ENCODE peak calls at places on chromosomes 11 and 22, in seven cellular contexts. J, L, K, Z, D, I and G are unnamed samples.

GRCh38 chr11:70501933-70502540 is 103.7 kb downstream of the CTTN start:
- DNase-seq in J (peak), L (no peak), K (no peak), Z (no peak), D (no peak), I (no peak), G (no peak)

GRCh38 chr11:63862923-63863322 is 24.0 kb downstream of the MARK2 start:
- DNase-seq in J (peak), L (no peak), K (no peak), Z (no peak), D (no peak), I (no peak), G (peak)

GRCh38 chr11:8989411-8989810 is 14.4 kb downstream of the NRIP3 start:
- DNase-seq in J (no peak), L (no peak), K (no peak), Z (no peak), D (no peak), I (peak), G (peak)

GRCh38 chr22:22156716-22157499 is 87.7 kb upstream of the VPREB1 start:
- DNase-seq in J (peak), L (peak), K (no peak), Z (peak), D (peak), I (peak), G (peak)

GRCh38 chr22:27844256-27844655 is 42.7 kb upstream of the MN1 start:
- DNase-seq in J (no peak), L (no peak), K (no peak), Z (no peak), D (no peak), I (no peak), G (no peak)

GRCh38 chr11:7143908-7144307 is 55.1 kb downstream of the RBMXL2 start:
- DNase-seq in J (peak), L (no peak), K (no peak), Z (no peak), D (no peak), I (peak), G (peak)

GRCh38 chr11:64359712-64360402 is 895 bp downstream of the RPS6KA4 start:
- DNase-seq in J (peak), L (no peak), K (peak), Z (no peak), D (no peak), I (no peak), G (no peak)

GRCh38 chr22:44085743-44086741 is 61.9 kb downstream of the PARVB start:
- DNase-seq in J (peak), L (no peak), K (no peak), Z (no peak), D (no peak), I (peak), G (peak)

GRCh38 chr11:111585371-111585770 is 16.9 kb upstream of the SIK2 start:
- DNase-seq in J (no peak), L (no peak), K (no peak), Z (no peak), D (no peak), I (peak), G (peak)

GRCh38 chr22:46392137-46392844 is 56.8 kb downstream of the TRMU start:
- DNase-seq in J (no peak), L (no peak), K (no peak), Z (no peak), D (no peak), I (no peak), G (no peak)

GRCh38 chr11:5809122-5809519 is 397 bp downstream of the OR52N2 start:
- DNase-seq in J (no peak), L (no peak), K (no peak), Z (no peak), D (no peak), I (no peak), G (peak)

GRCh38 chr22:12601870-12602779 is 2925.9 kb upstream of the OR11H1 start:
- DNase-seq in J (no peak), L (no peak), K (no peak), Z (no peak), D (no peak), I (no peak), G (no peak)

GRCh38 chr22:46079093-46079860 is 71.0 kb upstream of the PPARA start:
- DNase-seq in J (no peak), L (no peak), K (no peak), Z (no peak), D (no peak), I (peak), G (peak)

GRCh38 chr11:34624069-34624468 is 3.2 kb downstream of the EHF start:
- DNase-seq in J (no peak), L (peak), K (no peak), Z (no peak), D (no peak), I (no peak), G (no peak)

GRCh38 chr11:106208795-106209194 is 131.3 kb downstream of the AASDHPPT start:
- DNase-seq in J (peak), L (no peak), K (no peak), Z (no peak), D (no peak), I (no peak), G (no peak)

GRCh38 chr11:123063396-123064267 is 1.7 kb upstream of the HSPA8 start:
- DNase-seq in J (peak), L (no peak), K (no peak), Z (no peak), D (no peak), I (peak), G (peak)

GRCh38 chr11:122791411-122791810 is 46.9 kb upstream of the CRTAM start:
- DNase-seq in J (no peak), L (no peak), K (no peak), Z (no peak), D (no peak), I (peak), G (peak)

GRCh38 chr11:31720225-31720624 is 90.9 kb downstream of the PAX6 start:
- DNase-seq in J (no peak), L (no peak), K (no peak), Z (no peak), D (no peak), I (no peak), G (no peak)

GRCh38 chr11:60788401-60789110 is 3.4 kb downstream of the MS4A10 start:
- DNase-seq in J (no peak), L (no peak), K (no peak), Z (no peak), D (no peak), I (no peak), G (no peak)

GRCh38 chr22:38141574-38141973 is 31.1 kb upstream of the BAIAP2L2 start:
- DNase-seq in J (no peak), L (no peak), K (no peak), Z (no peak), D (no peak), I (no peak), G (no peak)

GRCh38 chr11:76410771-76411423 is 29.8 kb downstream of the GVQW3 start:
- DNase-seq in J (peak), L (no peak), K (no peak), Z (no peak), D (no peak), I (no peak), G (no peak)

GRCh38 chr11:111515591-111515990 is 1.0 kb downstream of the HOATZ start:
- DNase-seq in J (no peak), L (no peak), K (no peak), Z (no peak), D (no peak), I (no peak), G (peak)

GRCh38 chr11:19577849-19578619 is 134.6 kb upstream of the NAV2 start:
- DNase-seq in J (peak), L (no peak), K (peak), Z (no peak), D (no peak), I (no peak), G (peak)

GRCh38 chr22:36764060-36764459 is 11.9 kb downstream of the IFT27 start:
- DNase-seq in J (no peak), L (no peak), K (no peak), Z (no peak), D (no peak), I (no peak), G (no peak)

GRCh38 chr11:9688716-9689511 is 25.0 kb downstream of the SWAP70 start:
- DNase-seq in J (peak), L (no peak), K (peak), Z (no peak), D (no peak), I (peak), G (peak)

GRCh38 chr22:40107244-40107643 is 70.5 kb upstream of the TNRC6B start:
- DNase-seq in J (no peak), L (no peak), K (no peak), Z (no peak), D (no peak), I (peak), G (peak)

GRCh38 chr11:59336176-59336575 is 22.5 kb upstream of the OR5AN1 start:
- DNase-seq in J (no peak), L (no peak), K (no peak), Z (no peak), D (no peak), I (no peak), G (no peak)

GRCh38 chr22:33851240-33851639 is 69.0 kb downstream of the LARGE1 start:
- DNase-seq in J (peak), L (no peak), K (no peak), Z (no peak), D (no peak), I (no peak), G (peak)